ENCODE peak calls at places on chromosomes 5 and 9, in four cellular contexts. One of them, this sample, is unnamed.

GRCh38 chr9:123063172-123063508 is 29.7 kb downstream of the GPR21 start:
- DNase-seq in stomach: no peak
- DNase-seq in HT1080: no peak
- DNase-seq in breast epithelium: no peak
- DNase-seq in this sample: no peak

GRCh38 chr9:126395439-126396212 is 69.0 kb downstream of the MVB12B start:
- DNase-seq in stomach: no peak
- DNase-seq in HT1080: peak; percentile 82
- DNase-seq in breast epithelium: no peak
- DNase-seq in this sample: no peak

GRCh38 chr9:112396872-112397271 is 17.0 kb downstream of the HSDL2 start:
- DNase-seq in stomach: no peak
- DNase-seq in HT1080: no peak
- DNase-seq in breast epithelium: no peak
- DNase-seq in this sample: no peak

GRCh38 chr5:172523146-172523745 is 68.9 kb upstream of the SH3PXD2B start:
- DNase-seq in stomach: no peak
- DNase-seq in HT1080: no peak
- DNase-seq in breast epithelium: no peak
- DNase-seq in this sample: no peak

GRCh38 chr5:107635276-107635675 is 35.5 kb downstream of the EFNA5 start:
- DNase-seq in stomach: no peak
- DNase-seq in HT1080: no peak
- DNase-seq in breast epithelium: no peak
- DNase-seq in this sample: no peak

GRCh38 chr5:88236866-88237642 is 31.6 kb downstream of the TMEM161B start:
- DNase-seq in stomach: no peak
- DNase-seq in HT1080: peak; percentile 54
- DNase-seq in breast epithelium: no peak
- DNase-seq in this sample: no peak

GRCh38 chr5:125331987-125332628 is 585.7 kb upstream of the ZNF608 start:
- DNase-seq in stomach: no peak
- DNase-seq in HT1080: no peak
- DNase-seq in breast epithelium: no peak
- DNase-seq in this sample: no peak

GRCh38 chr9:99491408-99492259 is 269.6 kb downstream of the SEC61B start:
- DNase-seq in stomach: no peak
- DNase-seq in HT1080: no peak
- DNase-seq in breast epithelium: no peak
- DNase-seq in this sample: no peak

GRCh38 chr5:1724822-1725602 is 74.6 kb downstream of the MRPL36 start:
- DNase-seq in stomach: peak; percentile 13
- DNase-seq in HT1080: no peak
- DNase-seq in breast epithelium: no peak
- DNase-seq in this sample: no peak

GRCh38 chr5:152246401-152246800 is 158.7 kb downstream of the NMUR2 start:
- DNase-seq in stomach: peak; percentile 28
- DNase-seq in HT1080: no peak
- DNase-seq in breast epithelium: no peak
- DNase-seq in this sample: no peak

GRCh38 chr9:84600739-84601138 is 68.8 kb upstream of the NTRK2 start:
- DNase-seq in stomach: no peak
- DNase-seq in HT1080: peak; percentile 6
- DNase-seq in breast epithelium: no peak
- DNase-seq in this sample: no peak

GRCh38 chr9:17462869-17463464 is 115.9 kb upstream of the SH3GL2 start:
- DNase-seq in stomach: peak; percentile 36
- DNase-seq in HT1080: peak; percentile 45
- DNase-seq in breast epithelium: no peak
- DNase-seq in this sample: peak; percentile 38

GRCh38 chr9:20526500-20527319 is 95.6 kb downstream of the MLLT3 start:
- DNase-seq in stomach: no peak
- DNase-seq in HT1080: peak; percentile 22
- DNase-seq in breast epithelium: no peak
- DNase-seq in this sample: no peak

GRCh38 chr5:118553662-118554061 is 434.7 kb downstream of the DTWD2 start:
- DNase-seq in stomach: no peak
- DNase-seq in HT1080: peak; percentile 86
- DNase-seq in breast epithelium: no peak
- DNase-seq in this sample: peak; percentile 35

GRCh38 chr5:167049043-167049663 is 1242.3 kb upstream of the WWC1 start:
- DNase-seq in stomach: peak; percentile 32
- DNase-seq in HT1080: peak; percentile 37
- DNase-seq in breast epithelium: no peak
- DNase-seq in this sample: peak; percentile 77

GRCh38 chr9:122498883-122499288 is 11.7 kb upstream of the OR1J2 start:
- DNase-seq in stomach: no peak
- DNase-seq in HT1080: peak; percentile 36
- DNase-seq in breast epithelium: peak; percentile 67
- DNase-seq in this sample: peak; percentile 13

GRCh38 chr9:80213613-80214012 is 641.8 kb downstream of the TLE4 start:
- DNase-seq in stomach: no peak
- DNase-seq in HT1080: no peak
- DNase-seq in breast epithelium: no peak
- DNase-seq in this sample: no peak

GRCh38 chr9:131715906-131716305 is 24.0 kb downstream of the RAPGEF1 start:
- DNase-seq in stomach: no peak
- DNase-seq in HT1080: no peak
- DNase-seq in breast epithelium: no peak
- DNase-seq in this sample: peak; percentile 64

GRCh38 chr9:86671018-86671417 is 276.3 kb downstream of the GAS1 start:
- DNase-seq in stomach: no peak
- DNase-seq in HT1080: no peak
- DNase-seq in breast epithelium: no peak
- DNase-seq in this sample: no peak

GRCh38 chr5:139886213-139886612 is 90.6 kb downstream of the PSD2 start:
- DNase-seq in stomach: no peak
- DNase-seq in HT1080: no peak
- DNase-seq in breast epithelium: no peak
- DNase-seq in this sample: no peak

GRCh38 chr5:95609711-95610110 is 10.2 kb upstream of the GPR150 start:
- DNase-seq in stomach: no peak
- DNase-seq in HT1080: no peak
- DNase-seq in breast epithelium: no peak
- DNase-seq in this sample: no peak

GRCh38 chr5:3217114-3217513 is 378.5 kb upstream of the IRX1 start:
- DNase-seq in stomach: peak; percentile 14
- DNase-seq in HT1080: no peak
- DNase-seq in breast epithelium: no peak
- DNase-seq in this sample: no peak

GRCh38 chr5:80503641-80504040 is 15.7 kb downstream of the FAM151B start:
- DNase-seq in stomach: no peak
- DNase-seq in HT1080: no peak
- DNase-seq in breast epithelium: no peak
- DNase-seq in this sample: no peak

GRCh38 chr5:132234684-132235062 is 7.0 kb upstream of the P4HA2 start:
- DNase-seq in stomach: no peak
- DNase-seq in HT1080: no peak
- DNase-seq in breast epithelium: no peak
- DNase-seq in this sample: peak; percentile 2

GRCh38 chr5:39780341-39780740 is 355.6 kb upstream of the DAB2 start:
- DNase-seq in stomach: no peak
- DNase-seq in HT1080: no peak
- DNase-seq in breast epithelium: no peak
- DNase-seq in this sample: no peak

GRCh38 chr9:69771775-69772418 is 12.1 kb upstream of the PTAR1 start:
- DNase-seq in stomach: no peak
- DNase-seq in HT1080: peak; percentile 35
- DNase-seq in breast epithelium: no peak
- DNase-seq in this sample: no peak

GRCh38 chr5:109837226-109837861 is 147.6 kb downstream of the MAN2A1 start:
- DNase-seq in stomach: no peak
- DNase-seq in HT1080: no peak
- DNase-seq in breast epithelium: no peak
- DNase-seq in this sample: no peak

This sample was measured in body of pancreas.